ENCODE peak calls at places on chromosomes 7 and 10, in five cellular contexts. One of them, this sample, is unnamed.

GRCh38 chr7:38962028-38962427 is 15.7 kb upstream of the POU6F2 start:
- DNase-seq in nephron progenitor cell: no peak
- DNase-seq in neuronal stem cell: no peak
- DNase-seq in DMS79 treated with DMSO at 0.1 percent for 48 hours: no peak
- DNase-seq in progenitor cell of endocrine pancreas: no peak
- DNase-seq in this sample: no peak

GRCh38 chr10:65941098-65941655 is 984.7 kb upstream of the LRRTM3 start:
- DNase-seq in nephron progenitor cell: no peak
- DNase-seq in neuronal stem cell: no peak
- DNase-seq in DMS79 treated with DMSO at 0.1 percent for 48 hours: no peak
- DNase-seq in progenitor cell of endocrine pancreas: no peak
- DNase-seq in this sample: no peak

GRCh38 chr7:132053871-132054270 is 497.4 kb upstream of the PODXL start:
- DNase-seq in nephron progenitor cell: no peak
- DNase-seq in neuronal stem cell: no peak
- DNase-seq in DMS79 treated with DMSO at 0.1 percent for 48 hours: no peak
- DNase-seq in progenitor cell of endocrine pancreas: no peak
- DNase-seq in this sample: no peak

GRCh38 chr10:86613905-86614304 is 40.4 kb upstream of the OPN4 start:
- DNase-seq in nephron progenitor cell: no peak
- DNase-seq in neuronal stem cell: no peak
- DNase-seq in DMS79 treated with DMSO at 0.1 percent for 48 hours: no peak
- DNase-seq in progenitor cell of endocrine pancreas: no peak
- DNase-seq in this sample: no peak

GRCh38 chr7:151252961-151253691 is 4.6 kb upstream of the SMARCD3 start:
- DNase-seq in nephron progenitor cell: peak
- DNase-seq in neuronal stem cell: peak
- DNase-seq in DMS79 treated with DMSO at 0.1 percent for 48 hours: no peak
- DNase-seq in progenitor cell of endocrine pancreas: no peak
- DNase-seq in this sample: no peak

GRCh38 chr7:156063241-156063810 is 251.1 kb upstream of the SHH start:
- DNase-seq in nephron progenitor cell: no peak
- DNase-seq in neuronal stem cell: no peak
- DNase-seq in DMS79 treated with DMSO at 0.1 percent for 48 hours: no peak
- DNase-seq in progenitor cell of endocrine pancreas: no peak
- DNase-seq in this sample: no peak

GRCh38 chr7:44052771-44053365 is 8.4 kb downstream of the DBNL start:
- DNase-seq in nephron progenitor cell: no peak
- DNase-seq in neuronal stem cell: no peak
- DNase-seq in DMS79 treated with DMSO at 0.1 percent for 48 hours: no peak
- DNase-seq in progenitor cell of endocrine pancreas: no peak
- DNase-seq in this sample: no peak

GRCh38 chr7:947391-948210 is 6.9 kb downstream of the ADAP1 start:
- DNase-seq in nephron progenitor cell: no peak
- DNase-seq in neuronal stem cell: no peak
- DNase-seq in DMS79 treated with DMSO at 0.1 percent for 48 hours: no peak
- DNase-seq in progenitor cell of endocrine pancreas: no peak
- DNase-seq in this sample: no peak

GRCh38 chr7:2096692-2097380 is 135.9 kb downstream of the MAD1L1 start:
- DNase-seq in nephron progenitor cell: no peak
- DNase-seq in neuronal stem cell: no peak
- DNase-seq in DMS79 treated with DMSO at 0.1 percent for 48 hours: no peak
- DNase-seq in progenitor cell of endocrine pancreas: no peak
- DNase-seq in this sample: no peak

GRCh38 chr7:98760201-98760651 is 109.6 kb downstream of the TMEM130 start:
- DNase-seq in nephron progenitor cell: no peak
- DNase-seq in neuronal stem cell: no peak
- DNase-seq in DMS79 treated with DMSO at 0.1 percent for 48 hours: no peak
- DNase-seq in progenitor cell of endocrine pancreas: no peak
- DNase-seq in this sample: no peak

GRCh38 chr10:79948976-79949722 is at the start of gene SFTPD:
- DNase-seq in nephron progenitor cell: no peak
- DNase-seq in neuronal stem cell: no peak
- DNase-seq in DMS79 treated with DMSO at 0.1 percent for 48 hours: no peak
- DNase-seq in progenitor cell of endocrine pancreas: no peak
- DNase-seq in this sample: no peak

GRCh38 chr7:29748286-29749099 is 57.8 kb upstream of the WIPF3 start:
- DNase-seq in nephron progenitor cell: no peak
- DNase-seq in neuronal stem cell: no peak
- DNase-seq in DMS79 treated with DMSO at 0.1 percent for 48 hours: peak
- DNase-seq in progenitor cell of endocrine pancreas: no peak
- DNase-seq in this sample: no peak

GRCh38 chr10:18252086-18252485 is 111.9 kb downstream of the CACNB2 start:
- DNase-seq in nephron progenitor cell: no peak
- DNase-seq in neuronal stem cell: no peak
- DNase-seq in DMS79 treated with DMSO at 0.1 percent for 48 hours: no peak
- DNase-seq in progenitor cell of endocrine pancreas: no peak
- DNase-seq in this sample: no peak

GRCh38 chr7:28362812-28363211 is 49.5 kb upstream of the CREB5 start:
- DNase-seq in nephron progenitor cell: no peak
- DNase-seq in neuronal stem cell: no peak
- DNase-seq in DMS79 treated with DMSO at 0.1 percent for 48 hours: no peak
- DNase-seq in progenitor cell of endocrine pancreas: no peak
- DNase-seq in this sample: no peak

GRCh38 chr7:137818036-137818435 is 28.7 kb downstream of the DGKI start:
- DNase-seq in nephron progenitor cell: no peak
- DNase-seq in neuronal stem cell: no peak
- DNase-seq in DMS79 treated with DMSO at 0.1 percent for 48 hours: peak
- DNase-seq in progenitor cell of endocrine pancreas: no peak
- DNase-seq in this sample: no peak

GRCh38 chr7:27099839-27100225 is 2.7 kb downstream of the HOXA2 start:
- DNase-seq in nephron progenitor cell: no peak
- DNase-seq in neuronal stem cell: no peak
- DNase-seq in DMS79 treated with DMSO at 0.1 percent for 48 hours: no peak
- DNase-seq in progenitor cell of endocrine pancreas: no peak
- DNase-seq in this sample: no peak

GRCh38 chr7:12089951-12090756 is 120.9 kb upstream of the TMEM106B start:
- DNase-seq in nephron progenitor cell: no peak
- DNase-seq in neuronal stem cell: no peak
- DNase-seq in DMS79 treated with DMSO at 0.1 percent for 48 hours: no peak
- DNase-seq in progenitor cell of endocrine pancreas: no peak
- DNase-seq in this sample: no peak

GRCh38 chr10:109894516-109894915 is 28.8 kb downstream of the XPNPEP1 start:
- DNase-seq in nephron progenitor cell: no peak
- DNase-seq in neuronal stem cell: no peak
- DNase-seq in DMS79 treated with DMSO at 0.1 percent for 48 hours: peak
- DNase-seq in progenitor cell of endocrine pancreas: no peak
- DNase-seq in this sample: no peak

GRCh38 chr7:6403907-6404306 is 43.8 kb downstream of the DAGLB start:
- DNase-seq in nephron progenitor cell: no peak
- DNase-seq in neuronal stem cell: no peak
- DNase-seq in DMS79 treated with DMSO at 0.1 percent for 48 hours: no peak
- DNase-seq in progenitor cell of endocrine pancreas: no peak
- DNase-seq in this sample: no peak

GRCh38 chr7:135650831-135651573 is 11.3 kb upstream of the STMP1 start:
- DNase-seq in nephron progenitor cell: no peak
- DNase-seq in neuronal stem cell: no peak
- DNase-seq in DMS79 treated with DMSO at 0.1 percent for 48 hours: no peak
- DNase-seq in progenitor cell of endocrine pancreas: no peak
- DNase-seq in this sample: no peak

GRCh38 chr7:130973637-130974036 is 239.6 kb upstream of the KLF14 start:
- DNase-seq in nephron progenitor cell: no peak
- DNase-seq in neuronal stem cell: no peak
- DNase-seq in DMS79 treated with DMSO at 0.1 percent for 48 hours: no peak
- DNase-seq in progenitor cell of endocrine pancreas: no peak
- DNase-seq in this sample: no peak

GRCh38 chr10:132129431-132129830 is 57.3 kb upstream of the DPYSL4 start:
- DNase-seq in nephron progenitor cell: no peak
- DNase-seq in neuronal stem cell: no peak
- DNase-seq in DMS79 treated with DMSO at 0.1 percent for 48 hours: no peak
- DNase-seq in progenitor cell of endocrine pancreas: no peak
- DNase-seq in this sample: no peak

GRCh38 chr7:76512941-76513816 is 2.8 kb downstream of the UPK3B start:
- DNase-seq in nephron progenitor cell: peak
- DNase-seq in neuronal stem cell: no peak
- DNase-seq in DMS79 treated with DMSO at 0.1 percent for 48 hours: no peak
- DNase-seq in progenitor cell of endocrine pancreas: no peak
- DNase-seq in this sample: peak

GRCh38 chr7:48101880-48102448 is 12.9 kb downstream of the UPP1 start:
- DNase-seq in nephron progenitor cell: no peak
- DNase-seq in neuronal stem cell: no peak
- DNase-seq in DMS79 treated with DMSO at 0.1 percent for 48 hours: no peak
- DNase-seq in progenitor cell of endocrine pancreas: no peak
- DNase-seq in this sample: no peak

GRCh38 chr7:139915864-139916716 is 87.0 kb downstream of the TBXAS1 start:
- DNase-seq in nephron progenitor cell: no peak
- DNase-seq in neuronal stem cell: no peak
- DNase-seq in DMS79 treated with DMSO at 0.1 percent for 48 hours: no peak
- DNase-seq in progenitor cell of endocrine pancreas: no peak
- DNase-seq in this sample: no peak

GRCh38 chr10:588246-589165 is 101.0 kb downstream of the DIP2C start:
- DNase-seq in nephron progenitor cell: peak
- DNase-seq in neuronal stem cell: no peak
- DNase-seq in DMS79 treated with DMSO at 0.1 percent for 48 hours: no peak
- DNase-seq in progenitor cell of endocrine pancreas: no peak
- DNase-seq in this sample: no peak

GRCh38 chr10:19977097-19977521 is 160.9 kb downstream of the PLXDC2 start:
- DNase-seq in nephron progenitor cell: no peak
- DNase-seq in neuronal stem cell: no peak
- DNase-seq in DMS79 treated with DMSO at 0.1 percent for 48 hours: no peak
- DNase-seq in progenitor cell of endocrine pancreas: no peak
- DNase-seq in this sample: no peak

GRCh38 chr10:21364196-21365114 is 161.0 kb downstream of the SKIDA1 start:
- DNase-seq in nephron progenitor cell: peak
- DNase-seq in neuronal stem cell: peak
- DNase-seq in DMS79 treated with DMSO at 0.1 percent for 48 hours: no peak
- DNase-seq in progenitor cell of endocrine pancreas: no peak
- DNase-seq in this sample: peak

GRCh38 chr7:47502240-47502877 is 79.6 kb downstream of the TNS3 start:
- DNase-seq in nephron progenitor cell: no peak
- DNase-seq in neuronal stem cell: no peak
- DNase-seq in DMS79 treated with DMSO at 0.1 percent for 48 hours: no peak
- DNase-seq in progenitor cell of endocrine pancreas: no peak
- DNase-seq in this sample: no peak

GRCh38 chr7:83162402-83163256 is at the start of gene PCLO:
- DNase-seq in nephron progenitor cell: peak
- DNase-seq in neuronal stem cell: peak
- DNase-seq in DMS79 treated with DMSO at 0.1 percent for 48 hours: peak
- DNase-seq in progenitor cell of endocrine pancreas: peak
- DNase-seq in this sample: peak

GRCh38 chr7:24158976-24159375 is 125.0 kb upstream of the NPY start:
- DNase-seq in nephron progenitor cell: no peak
- DNase-seq in neuronal stem cell: no peak
- DNase-seq in DMS79 treated with DMSO at 0.1 percent for 48 hours: no peak
- DNase-seq in progenitor cell of endocrine pancreas: no peak
- DNase-seq in this sample: no peak

GRCh38 chr10:51867956-51868355 is 168.6 kb upstream of the CSTF2T start:
- DNase-seq in nephron progenitor cell: no peak
- DNase-seq in neuronal stem cell: no peak
- DNase-seq in DMS79 treated with DMSO at 0.1 percent for 48 hours: no peak
- DNase-seq in progenitor cell of endocrine pancreas: no peak
- DNase-seq in this sample: no peak

GRCh38 chr7:464177-464711 is 55.4 kb downstream of the PDGFA start:
- DNase-seq in nephron progenitor cell: no peak
- DNase-seq in neuronal stem cell: no peak
- DNase-seq in DMS79 treated with DMSO at 0.1 percent for 48 hours: no peak
- DNase-seq in progenitor cell of endocrine pancreas: no peak
- DNase-seq in this sample: no peak

GRCh38 chr7:151006590-151007300 is 15.9 kb downstream of the NOS3 start:
- DNase-seq in nephron progenitor cell: no peak
- DNase-seq in neuronal stem cell: no peak
- DNase-seq in DMS79 treated with DMSO at 0.1 percent for 48 hours: no peak
- DNase-seq in progenitor cell of endocrine pancreas: no peak
- DNase-seq in this sample: no peak

This sample was measured in endothelial cell.